ENCODE peak calls at places on chromosomes 12 and 14, in six cellular contexts. R, P, M, T, K and Y are unnamed samples.

GRCh38 chr12:25903603-25904245 is 54.8 kb upstream of the RASSF8 start:
- DNase-seq in M (no peak), P (no peak), T (no peak), R (no peak), K (no peak), Y (no peak)

GRCh38 chr14:30193791-30194407 is 266.3 kb upstream of the PRKD1 start:
- DNase-seq in T (no peak), K (no peak), P (no peak), M (no peak), R (no peak), Y (no peak)

GRCh38 chr12:103929909-103930786 is at the start of gene HSP90B1:
- DNase-seq in M (peak), R (peak), P (peak), T (peak), K (peak), Y (peak)

GRCh38 chr14:93533864-93534263 is 103.1 kb downstream of the UNC79 start:
- DNase-seq in P (no peak), M (no peak), T (peak), K (peak), R (peak), Y (peak)

GRCh38 chr14:91980157-91980556 is 32.7 kb upstream of the FBLN5 start:
- DNase-seq in M (peak), P (peak), T (no peak), R (peak), K (no peak), Y (peak)

GRCh38 chr12:68612245-68612644 is 1.5 kb downstream of the RAP1B start:
- DNase-seq in K (no peak), R (no peak), M (no peak), P (no peak), T (no peak), Y (no peak)

GRCh38 chr12:114823701-114824100 is 139.7 kb upstream of the TBX3 start:
- DNase-seq in K (no peak), P (no peak), M (no peak), R (no peak), T (no peak), Y (no peak)

GRCh38 chr12:108616941-108617858 is 16.5 kb downstream of the SELPLG start:
- DNase-seq in T (peak), R (no peak), M (peak), P (no peak), K (peak), Y (peak)

GRCh38 chr12:94873368-94874085 is 130.0 kb downstream of the NDUFA12 start:
- DNase-seq in P (no peak), K (no peak), T (peak), M (peak), R (no peak), Y (peak)

GRCh38 chr14:84228702-84229101 is 1301.2 kb upstream of the FLRT2 start:
- DNase-seq in P (no peak), K (no peak), R (no peak), M (no peak), T (no peak), Y (no peak)

GRCh38 chr12:13368431-13368830 is 171.9 kb downstream of the EMP1 start:
- DNase-seq in K (no peak), T (no peak), M (no peak), R (no peak), P (no peak), Y (no peak)

GRCh38 chr12:4487024-4487423 is 41.4 kb upstream of the FGF6 start:
- DNase-seq in R (no peak), T (peak), M (no peak), K (peak), P (no peak), Y (no peak)

GRCh38 chr12:47017901-47018479 is 61.4 kb upstream of the PCED1B start:
- DNase-seq in M (no peak), P (peak), R (no peak), T (no peak), K (no peak), Y (no peak)

GRCh38 chr14:93156693-93157369 is 27.9 kb downstream of the MOAP1 start:
- DNase-seq in K (no peak), T (no peak), R (no peak), P (no peak), M (no peak), Y (peak)

GRCh38 chr14:106276326-106277267 is 750.2 kb downstream of the TMEM121 start:
- DNase-seq in K (no peak), P (no peak), T (no peak), M (peak), R (no peak), Y (no peak)

GRCh38 chr12:25816637-25817036 is 141.8 kb upstream of the RASSF8 start:
- DNase-seq in T (no peak), M (no peak), P (no peak), R (no peak), K (no peak), Y (no peak)

GRCh38 chr12:57899010-57899662 is 42.2 kb upstream of the ATP23 start:
- DNase-seq in K (peak), T (no peak), M (peak), P (no peak), R (no peak), Y (peak)

GRCh38 chr12:1500095-1500801 is 94.1 kb downstream of the FBXL14 start:
- DNase-seq in R (peak), K (no peak), P (peak), T (no peak), M (no peak), Y (no peak)

GRCh38 chr12:116698554-116698953 is 39.3 kb downstream of the SPRING1 start:
- DNase-seq in K (no peak), P (no peak), M (no peak), R (no peak), T (no peak), Y (no peak)

GRCh38 chr12:11553871-11554533 is 95.5 kb upstream of the ETV6 start:
- DNase-seq in K (peak), P (peak), R (peak), M (peak), T (peak), Y (peak)

GRCh38 chr12:25365340-25365730 is 114.6 kb upstream of the KRAS start:
- DNase-seq in R (no peak), K (no peak), T (no peak), P (no peak), M (no peak), Y (no peak)